ENCODE peak calls at places on chromosome 2, in eight cellular contexts. One of them, this sample, is unnamed.

GRCh38 chr2:240604939-240605716 is 18.6 kb downstream of the CAPN10 start:
- DNase-seq in GM23338: no peak
- DNase-seq in PC-3: no peak
- DNase-seq in SK-N-SH: no peak
- DNase-seq in neural progenitor cell: no peak
- DNase-seq in MM.1S: no peak
- DNase-seq in GM23248: no peak
- DNase-seq in HCT116: no peak
- DNase-seq in this sample: peak

GRCh38 chr2:121888189-121888557 is 132.7 kb downstream of the TSN start:
- DNase-seq in HCT116: peak
- DNase-seq in neural progenitor cell: no peak
- DNase-seq in SK-N-SH: no peak
- DNase-seq in MM.1S: peak
- DNase-seq in PC-3: peak
- DNase-seq in GM23338: peak
- DNase-seq in GM23248: no peak
- DNase-seq in this sample: no peak

GRCh38 chr2:235051436-235052260 is 99.8 kb downstream of the SH3BP4 start:
- DNase-seq in HCT116: no peak
- DNase-seq in MM.1S: no peak
- DNase-seq in PC-3: no peak
- DNase-seq in GM23248: peak
- DNase-seq in GM23338: no peak
- DNase-seq in neural progenitor cell: no peak
- DNase-seq in SK-N-SH: no peak
- DNase-seq in this sample: no peak

GRCh38 chr2:38522754-38523349 is 79.9 kb downstream of the HNRNPLL start:
- DNase-seq in PC-3: no peak
- DNase-seq in MM.1S: no peak
- DNase-seq in GM23338: peak
- DNase-seq in SK-N-SH: no peak
- DNase-seq in HCT116: no peak
- DNase-seq in neural progenitor cell: no peak
- DNase-seq in GM23248: no peak
- DNase-seq in this sample: no peak

GRCh38 chr2:82344670-82345069 is 2040.1 kb upstream of the LRRTM1 start:
- DNase-seq in neural progenitor cell: peak
- DNase-seq in PC-3: peak
- DNase-seq in SK-N-SH: no peak
- DNase-seq in HCT116: no peak
- DNase-seq in GM23248: no peak
- DNase-seq in GM23338: peak
- DNase-seq in MM.1S: no peak
- DNase-seq in this sample: peak

GRCh38 chr2:45344502-45344901 is 266.6 kb downstream of the SRBD1 start:
- DNase-seq in SK-N-SH: no peak
- DNase-seq in PC-3: no peak
- DNase-seq in HCT116: no peak
- DNase-seq in neural progenitor cell: no peak
- DNase-seq in GM23338: no peak
- DNase-seq in GM23248: no peak
- DNase-seq in MM.1S: no peak
- DNase-seq in this sample: no peak

GRCh38 chr2:127080941-127081769 is 25.8 kb downstream of the BIN1 start:
- DNase-seq in SK-N-SH: no peak
- DNase-seq in GM23338: no peak
- DNase-seq in MM.1S: no peak
- DNase-seq in GM23248: no peak
- DNase-seq in PC-3: no peak
- DNase-seq in HCT116: no peak
- DNase-seq in neural progenitor cell: no peak
- DNase-seq in this sample: no peak

GRCh38 chr2:88483200-88483599 is 30.7 kb upstream of the FOXI3 start:
- DNase-seq in GM23248: no peak
- DNase-seq in PC-3: no peak
- DNase-seq in neural progenitor cell: no peak
- DNase-seq in HCT116: no peak
- DNase-seq in GM23338: no peak
- DNase-seq in SK-N-SH: no peak
- DNase-seq in MM.1S: no peak
- DNase-seq in this sample: no peak

GRCh38 chr2:174337337-174338154 is 2.8 kb downstream of the SP9 start:
- DNase-seq in SK-N-SH: peak
- DNase-seq in GM23248: no peak
- DNase-seq in HCT116: no peak
- DNase-seq in GM23338: peak
- DNase-seq in MM.1S: peak
- DNase-seq in PC-3: no peak
- DNase-seq in neural progenitor cell: peak
- DNase-seq in this sample: peak

GRCh38 chr2:5981241-5982055 is 289.3 kb downstream of the SOX11 start:
- DNase-seq in MM.1S: no peak
- DNase-seq in GM23338: peak
- DNase-seq in neural progenitor cell: peak
- DNase-seq in SK-N-SH: peak
- DNase-seq in HCT116: no peak
- DNase-seq in GM23248: peak
- DNase-seq in PC-3: no peak
- DNase-seq in this sample: peak

GRCh38 chr2:213065583-213066444 is 85.6 kb downstream of the IKZF2 start:
- DNase-seq in GM23248: peak
- DNase-seq in PC-3: no peak
- DNase-seq in MM.1S: no peak
- DNase-seq in neural progenitor cell: peak
- DNase-seq in HCT116: no peak
- DNase-seq in GM23338: peak
- DNase-seq in SK-N-SH: peak
- DNase-seq in this sample: peak

GRCh38 chr2:233832869-233833812 is 21.2 kb downstream of the HJURP start:
- DNase-seq in PC-3: peak
- DNase-seq in HCT116: peak
- DNase-seq in SK-N-SH: peak
- DNase-seq in MM.1S: no peak
- DNase-seq in GM23248: peak
- DNase-seq in GM23338: peak
- DNase-seq in neural progenitor cell: peak
- DNase-seq in this sample: peak

GRCh38 chr2:150872919-150873772 is 385.7 kb upstream of the RND3 start:
- DNase-seq in PC-3: no peak
- DNase-seq in GM23248: no peak
- DNase-seq in MM.1S: no peak
- DNase-seq in SK-N-SH: peak
- DNase-seq in HCT116: no peak
- DNase-seq in GM23338: peak
- DNase-seq in neural progenitor cell: peak
- DNase-seq in this sample: peak

GRCh38 chr2:147594038-147594437 is 250.8 kb upstream of the ACVR2A start:
- DNase-seq in HCT116: no peak
- DNase-seq in GM23338: no peak
- DNase-seq in MM.1S: no peak
- DNase-seq in SK-N-SH: no peak
- DNase-seq in PC-3: no peak
- DNase-seq in GM23248: no peak
- DNase-seq in neural progenitor cell: no peak
- DNase-seq in this sample: no peak

GRCh38 chr2:147600223-147600622 is 244.6 kb upstream of the ACVR2A start:
- DNase-seq in neural progenitor cell: no peak
- DNase-seq in GM23338: no peak
- DNase-seq in HCT116: no peak
- DNase-seq in SK-N-SH: no peak
- DNase-seq in PC-3: no peak
- DNase-seq in GM23248: no peak
- DNase-seq in MM.1S: no peak
- DNase-seq in this sample: no peak

GRCh38 chr2:147600646-147601045 is 244.2 kb upstream of the ACVR2A start:
- DNase-seq in GM23248: no peak
- DNase-seq in MM.1S: no peak
- DNase-seq in GM23338: no peak
- DNase-seq in PC-3: no peak
- DNase-seq in SK-N-SH: no peak
- DNase-seq in HCT116: no peak
- DNase-seq in neural progenitor cell: no peak
- DNase-seq in this sample: no peak

GRCh38 chr2:147595200-147595599 is 249.6 kb upstream of the ACVR2A start:
- DNase-seq in SK-N-SH: no peak
- DNase-seq in GM23248: peak
- DNase-seq in GM23338: no peak
- DNase-seq in MM.1S: no peak
- DNase-seq in HCT116: no peak
- DNase-seq in neural progenitor cell: no peak
- DNase-seq in PC-3: no peak
- DNase-seq in this sample: no peak
- H3K4me3 ChIP-seq in SK-N-SH: no peak
- H3K4me3 ChIP-seq in GM23248: no peak
- H3K4me3 ChIP-seq in GM23338: no peak
- H3K4me3 ChIP-seq in MM.1S: no peak
- H3K4me3 ChIP-seq in HCT116: no peak
- H3K4me3 ChIP-seq in neural progenitor cell: no peak
- H3K4me3 ChIP-seq in PC-3: no peak
- H3K4me3 ChIP-seq in this sample: no peak

GRCh38 chr2:163682695-163683094 is 53.1 kb downstream of the FIGN start:
- DNase-seq in MM.1S: no peak
- DNase-seq in PC-3: peak
- DNase-seq in GM23248: peak
- DNase-seq in neural progenitor cell: no peak
- DNase-seq in SK-N-SH: no peak
- DNase-seq in HCT116: no peak
- DNase-seq in GM23338: peak
- DNase-seq in this sample: peak
- TF ChIP-seq EZH2phosphoT487 in MM.1S: no peak
- TF ChIP-seq EZH2phosphoT487 in PC-3: no peak
- TF ChIP-seq EZH2phosphoT487 in GM23248: no peak
- TF ChIP-seq EZH2phosphoT487 in neural progenitor cell: no peak
- TF ChIP-seq EZH2phosphoT487 in SK-N-SH: no peak
- TF ChIP-seq EZH2phosphoT487 in HCT116: no peak
- TF ChIP-seq EZH2phosphoT487 in GM23338: no peak
- TF ChIP-seq EZH2phosphoT487 in this sample: no peak

DNA sequence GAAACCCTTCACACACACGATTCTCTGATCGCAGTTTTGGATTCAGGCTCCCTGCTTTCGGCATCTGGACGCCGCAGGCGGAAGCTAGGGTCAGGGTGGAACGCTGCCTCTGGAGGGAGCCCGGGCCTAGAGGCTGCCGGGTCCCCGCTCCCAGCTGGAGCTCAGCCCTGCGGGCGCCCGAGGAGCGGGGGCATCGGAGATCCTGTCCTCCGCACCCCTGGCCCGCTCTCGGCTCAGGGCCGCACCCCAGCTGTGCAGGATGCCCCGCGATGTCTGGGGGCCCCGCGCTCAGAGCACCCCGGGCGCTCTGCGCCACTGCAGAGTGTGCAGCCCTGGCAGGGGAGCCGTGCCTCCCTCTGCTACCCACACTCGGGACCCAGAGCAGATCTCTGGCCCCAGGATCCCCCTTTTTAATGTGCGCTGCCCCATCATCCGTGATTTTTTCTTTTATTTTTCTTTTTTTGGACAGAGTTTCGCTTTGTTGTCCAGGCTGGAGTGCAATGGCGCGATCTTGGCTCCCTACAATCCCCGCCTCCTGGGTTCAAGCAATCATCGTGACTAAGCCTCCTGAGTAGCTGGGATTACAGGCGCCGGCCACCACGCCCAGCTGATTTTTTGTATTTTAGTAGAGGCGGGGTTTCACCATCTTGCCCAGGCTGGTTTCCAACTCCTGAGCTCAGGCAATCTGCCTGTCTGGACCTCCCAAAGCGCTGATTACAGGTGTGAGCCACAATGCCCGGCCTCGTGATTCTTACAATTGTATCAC is 54.8 kb upstream of the TUBA3E start:
- DNase-seq in MM.1S: no peak
- DNase-seq in neural progenitor cell: no peak
- DNase-seq in HCT116: no peak
- DNase-seq in GM23338: peak
- DNase-seq in SK-N-SH: peak
- DNase-seq in PC-3: no peak
- DNase-seq in GM23248: peak
- DNase-seq in this sample: no peak
- H3K4me3 ChIP-seq in MM.1S: no peak
- H3K4me3 ChIP-seq in neural progenitor cell: no peak
- H3K4me3 ChIP-seq in HCT116: no peak
- H3K4me3 ChIP-seq in GM23338: no peak
- H3K4me3 ChIP-seq in SK-N-SH: no peak
- H3K4me3 ChIP-seq in PC-3: no peak
- H3K4me3 ChIP-seq in GM23248: no peak
- H3K4me3 ChIP-seq in this sample: no peak

DNA sequence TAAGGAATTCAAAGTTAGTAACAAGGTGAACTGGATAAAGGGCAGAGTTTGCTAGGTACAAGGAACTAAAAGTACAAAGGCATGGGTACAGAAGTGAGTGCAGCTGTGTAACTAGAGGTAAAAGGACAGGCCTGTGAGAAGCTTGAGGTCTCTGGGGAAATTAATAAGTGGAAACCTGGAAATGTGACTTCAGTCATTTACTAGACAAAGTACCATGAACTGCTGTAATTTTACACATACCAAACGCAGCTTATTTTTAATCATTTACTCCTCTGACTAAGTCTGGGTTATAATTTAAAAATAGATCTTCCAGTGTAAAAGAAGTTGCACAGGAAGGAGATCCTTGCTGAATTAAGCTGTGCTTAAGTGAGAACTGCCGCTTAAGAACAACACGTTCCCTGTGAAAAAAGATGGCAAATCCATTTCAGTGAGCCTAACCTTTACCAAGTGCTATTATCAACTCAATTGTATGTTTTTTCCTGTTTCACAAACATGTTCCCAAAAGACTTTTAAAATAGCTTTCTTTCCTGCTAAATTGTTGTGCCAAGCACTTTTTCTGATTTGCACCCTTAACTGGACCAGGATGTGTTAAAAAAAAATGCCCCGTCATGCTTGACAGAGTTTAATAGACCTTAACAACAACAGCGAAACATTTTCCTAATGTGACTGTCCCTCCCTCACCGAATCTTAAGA is 44.3 kb downstream of the CALCRL start:
- DNase-seq in HCT116: no peak
- DNase-seq in GM23338: no peak
- DNase-seq in SK-N-SH: no peak
- DNase-seq in MM.1S: no peak
- DNase-seq in PC-3: no peak
- DNase-seq in GM23248: peak
- DNase-seq in neural progenitor cell: no peak
- DNase-seq in this sample: no peak
- TF ChIP-seq EZH2phosphoT487 in HCT116: no peak
- TF ChIP-seq EZH2phosphoT487 in GM23338: no peak
- TF ChIP-seq EZH2phosphoT487 in SK-N-SH: no peak
- TF ChIP-seq EZH2phosphoT487 in MM.1S: no peak
- TF ChIP-seq EZH2phosphoT487 in PC-3: no peak
- TF ChIP-seq EZH2phosphoT487 in GM23248: no peak
- TF ChIP-seq EZH2phosphoT487 in neural progenitor cell: no peak
- TF ChIP-seq EZH2phosphoT487 in this sample: no peak

DNA sequence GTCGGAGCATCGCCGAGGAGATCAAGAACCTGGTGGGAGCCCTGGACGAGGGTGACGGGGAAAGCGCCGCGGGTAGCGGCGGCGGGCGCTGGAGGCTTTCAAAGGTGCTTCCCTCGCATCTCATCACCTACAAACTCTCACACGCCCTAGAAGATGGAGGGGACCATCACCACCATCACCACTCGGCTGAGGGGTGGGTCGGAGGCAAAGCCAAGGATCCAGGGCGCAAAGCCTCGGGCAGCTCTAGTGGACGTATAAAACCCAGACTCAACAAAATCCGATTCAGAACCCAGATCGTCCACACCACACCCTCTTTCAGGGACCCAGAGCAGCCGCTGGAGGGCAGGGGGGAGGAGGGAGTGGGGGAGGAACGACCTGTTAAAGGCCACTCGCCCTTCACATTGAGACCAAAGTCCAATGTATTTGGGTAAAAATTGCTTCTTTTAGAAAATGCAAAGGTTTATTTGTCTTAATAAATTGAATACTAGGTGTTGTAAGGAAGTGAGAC is 1.5 kb downstream of the SOWAHC start:
- DNase-seq in GM23248: no peak
- DNase-seq in GM23338: peak
- DNase-seq in MM.1S: no peak
- DNase-seq in HCT116: no peak
- DNase-seq in PC-3: peak
- DNase-seq in neural progenitor cell: peak
- DNase-seq in SK-N-SH: no peak
- DNase-seq in this sample: no peak
- H3K4me3 ChIP-seq in GM23248: peak
- H3K4me3 ChIP-seq in GM23338: peak
- H3K4me3 ChIP-seq in MM.1S: no peak
- H3K4me3 ChIP-seq in HCT116: no peak
- H3K4me3 ChIP-seq in PC-3: peak
- H3K4me3 ChIP-seq in neural progenitor cell: peak
- H3K4me3 ChIP-seq in SK-N-SH: peak
- H3K4me3 ChIP-seq in this sample: peak

This sample was measured in hepatocyte.